ENCODE peak calls at places on chromosomes 12 and 14, in nine cellular contexts. R, Q, W, Y, E, O, P, Z and X are unnamed samples.

GRCh38 chr14:93023039-93023438 is 92.7 kb downstream of the ITPK1 start:
- DNase-seq in R (no peak), Q (no peak), W (no peak), Y (peak), E (no peak), O (no peak), P (no peak), Z (no peak), X (peak)

GRCh38 chr14:61346793-61347192 is 25.4 kb downstream of the PRKCH start:
- DNase-seq in R (no peak), Q (no peak), W (no peak), Y (peak), E (no peak), O (no peak), P (no peak), Z (no peak), X (no peak)

GRCh38 chr12:24759155-24759554 is 189.7 kb downstream of the BCAT1 start:
- DNase-seq in R (no peak), Q (no peak), W (peak), Y (no peak), E (no peak), O (no peak), P (peak), Z (no peak), X (no peak)

GRCh38 chr12:53236443-53237111 is 4.6 kb upstream of the RARG start:
- DNase-seq in R (no peak), Q (no peak), W (no peak), Y (no peak), E (no peak), O (no peak), P (no peak), Z (no peak), X (no peak)

GRCh38 chr12:47949441-47950341 is 13.7 kb upstream of the TMEM106C start:
- DNase-seq in R (peak), Q (peak), W (peak), Y (peak), E (peak), O (peak), P (peak), Z (peak), X (no peak)

GRCh38 chr14:22842211-22843122 is 6.1 kb downstream of the MMP14 start:
- DNase-seq in R (peak), Q (no peak), W (peak), Y (no peak), E (no peak), O (no peak), P (peak), Z (no peak), X (no peak)

GRCh38 chr12:76199808-76200207 is 115.3 kb upstream of the NAP1L1 start:
- DNase-seq in R (no peak), Q (no peak), W (peak), Y (no peak), E (no peak), O (no peak), P (peak), Z (peak), X (no peak)

GRCh38 chr14:39426605-39427004 is 5.6 kb downstream of the FBXO33 start:
- DNase-seq in R (no peak), Q (no peak), W (peak), Y (peak), E (no peak), O (no peak), P (peak), Z (peak), X (peak)

GRCh38 chr12:71321130-71321529 is 118.5 kb upstream of the LGR5 start:
- DNase-seq in R (no peak), Q (no peak), W (no peak), Y (no peak), E (no peak), O (no peak), P (no peak), Z (no peak), X (no peak)

GRCh38 chr14:102625564-102626296 is 33.3 kb downstream of the RCOR1 start:
- DNase-seq in R (no peak), Q (no peak), W (no peak), Y (no peak), E (no peak), O (no peak), P (no peak), Z (no peak), X (no peak)

GRCh38 chr14:22497144-22497423 is 91.9 kb downstream of the DAD1 start:
- DNase-seq in R (no peak), Q (no peak), W (no peak), Y (no peak), E (no peak), O (no peak), P (no peak), Z (no peak), X (no peak)

GRCh38 chr12:28563926-28564325 is 373.7 kb downstream of the CCDC91 start:
- DNase-seq in R (no peak), Q (no peak), W (peak), Y (no peak), E (no peak), O (no peak), P (peak), Z (no peak), X (no peak)

GRCh38 chr12:27711312-27711682 is 665 bp downstream of the MRPS35 start:
- DNase-seq in R (no peak), Q (no peak), W (no peak), Y (peak), E (no peak), O (no peak), P (no peak), Z (peak), X (peak)

DNA sequence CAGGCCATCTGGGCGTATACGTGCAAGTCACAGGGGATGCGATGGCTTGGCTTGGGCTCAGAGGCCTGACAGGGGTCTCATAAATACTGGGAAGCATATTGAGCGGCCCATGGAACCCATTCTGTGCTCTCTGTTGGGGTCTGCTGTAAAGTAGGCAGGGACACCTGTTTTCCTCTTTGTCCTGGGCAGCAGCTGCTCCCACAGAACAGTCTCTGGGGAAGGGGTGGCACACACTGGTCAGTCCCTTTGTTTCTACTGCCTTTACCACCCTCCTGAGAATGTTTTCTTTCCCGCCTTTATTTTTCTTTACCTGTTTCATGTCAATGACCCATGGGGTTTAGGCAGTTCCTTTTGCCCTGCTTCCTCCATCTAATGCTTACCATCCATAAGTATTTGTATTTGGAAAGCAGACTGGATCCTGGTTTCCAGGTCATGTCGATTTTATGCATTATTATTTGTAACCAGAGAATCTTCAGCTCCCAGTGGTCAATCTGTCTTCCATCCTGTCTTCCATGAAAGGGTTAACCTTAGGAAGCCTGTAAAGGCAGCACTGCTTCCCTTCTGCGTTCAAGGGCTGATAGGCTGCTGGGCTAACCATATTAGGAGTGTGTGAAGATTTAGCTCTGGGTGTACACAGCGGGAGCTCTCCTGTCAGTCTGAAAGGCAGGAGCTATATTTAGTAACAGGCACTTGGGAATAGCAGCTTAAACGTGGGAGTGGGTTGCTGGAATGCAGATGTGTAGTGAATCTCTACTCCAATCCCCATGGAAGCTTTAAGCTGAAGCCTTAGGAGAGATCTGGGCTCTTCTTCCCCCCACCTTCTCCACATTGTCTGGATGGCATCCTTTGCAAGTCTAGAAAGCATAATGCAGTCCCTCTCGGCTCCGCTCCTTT is 124.0 kb downstream of the DYRK2 start:
- DNase-seq in R (no peak), Q (no peak), W (peak), Y (no peak), E (no peak), O (no peak), P (peak), Z (peak), X (no peak)
- H3K4me3 ChIP-seq in R (no peak), Q (no peak), W (no peak), Y (no peak), E (peak), O (peak), P (no peak), Z (no peak), X (no peak)

DNA sequence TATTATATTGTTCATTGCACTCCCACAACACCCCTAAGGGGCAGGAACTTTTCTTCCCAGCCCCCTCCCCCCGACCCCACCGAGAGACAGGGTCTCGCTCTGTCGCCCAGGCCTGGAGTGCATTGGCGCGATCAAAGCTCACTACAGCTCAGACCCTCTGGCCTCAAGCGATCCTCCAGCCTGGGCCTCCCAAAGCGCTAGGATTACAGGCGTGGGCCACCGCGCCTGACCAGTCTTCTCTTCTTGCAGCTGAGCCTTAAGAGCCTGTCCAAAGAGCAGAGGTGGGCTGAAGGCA is 310 bp upstream of the UNG start:
- DNase-seq in R (no peak), Q (no peak), W (no peak), Y (no peak), E (no peak), O (no peak), P (no peak), Z (no peak), X (no peak)
- H3K4me3 ChIP-seq in R (peak), Q (peak), W (peak), Y (peak), E (peak), O (peak), P (peak), Z (peak), X (peak)

GRCh38 chr12:107903377-107904061 is 129.0 kb downstream of the ASCL4 start:
- DNase-seq in R (peak), Q (peak), W (peak), Y (peak), E (peak), O (peak), P (no peak), Z (peak), X (no peak)
- H3K4me3 ChIP-seq in R (peak), Q (peak), W (peak), Y (peak), E (peak), O (peak), P (no peak), Z (no peak), X (peak)

GRCh38 chr14:53375573-53375972 is 222.4 kb upstream of the DDHD1 start:
- DNase-seq in R (no peak), Q (no peak), W (no peak), Y (no peak), E (no peak), O (no peak), P (no peak), Z (no peak), X (no peak)
- H3K4me3 ChIP-seq in R (no peak), Q (no peak), W (no peak), Y (no peak), E (no peak), O (no peak), P (no peak), Z (no peak), X (no peak)

GRCh38 chr14:85483037-85483436 is 46.9 kb upstream of the FLRT2 start:
- DNase-seq in R (no peak), Q (no peak), W (peak), Y (no peak), E (no peak), O (no peak), P (peak), Z (no peak), X (no peak)
- H3K4me3 ChIP-seq in R (no peak), Q (no peak), W (no peak), Y (no peak), E (no peak), O (no peak), P (no peak), Z (no peak), X (no peak)

DNA sequence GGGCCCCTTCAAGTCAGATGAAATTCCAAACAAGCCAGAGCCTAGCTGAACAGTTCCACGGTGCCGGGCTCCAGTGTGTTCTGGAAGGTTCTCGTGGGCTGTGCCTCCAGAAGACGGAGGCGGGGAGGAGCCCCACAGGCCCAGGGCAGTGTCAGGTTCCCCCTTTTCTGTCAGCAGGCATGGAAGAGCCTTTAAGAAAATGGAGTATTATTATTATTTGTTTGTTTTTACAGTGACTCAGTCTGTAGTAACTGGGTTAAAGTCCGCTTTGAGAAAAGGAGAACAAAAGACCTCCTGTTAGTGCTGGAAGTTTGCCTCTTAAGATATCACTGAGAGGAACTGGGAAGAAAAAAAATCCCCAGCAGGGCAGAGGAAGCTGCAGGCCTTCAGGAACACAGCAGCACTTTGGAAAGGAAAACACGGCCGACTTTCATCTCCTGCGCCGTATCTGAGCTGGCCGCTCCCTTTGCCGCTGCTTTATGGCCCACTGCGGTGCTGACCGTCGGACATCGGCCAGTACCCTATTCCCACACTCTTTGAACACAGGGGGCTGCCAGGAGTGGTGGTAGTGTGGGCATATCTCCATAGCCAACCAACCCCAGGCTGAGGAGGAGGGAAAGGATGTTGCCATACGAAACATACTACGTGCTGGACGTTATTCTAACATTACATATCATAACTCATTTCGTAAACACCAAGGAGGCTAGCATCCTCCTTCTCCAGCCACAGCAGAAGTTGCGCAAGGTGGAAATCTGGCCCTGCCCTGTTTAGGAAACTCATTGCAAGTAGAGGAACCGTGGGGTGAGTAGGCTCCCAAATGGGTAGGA is 194.0 kb downstream of the ZFP36L1 start:
- DNase-seq in R (peak), Q (peak), W (peak), Y (peak), E (peak), O (peak), P (no peak), Z (peak), X (no peak)
- H3K4me3 ChIP-seq in R (no peak), Q (no peak), W (no peak), Y (peak), E (peak), O (no peak), P (no peak), Z (no peak), X (no peak)

GRCh38 chr12:125145196-125145595 is 80.0 kb downstream of the AACS start:
- DNase-seq in R (no peak), Q (no peak), W (peak), Y (no peak), E (no peak), O (no peak), P (peak), Z (no peak), X (no peak)

GRCh38 chr12:125151284-125151683 is 86.0 kb downstream of the AACS start:
- DNase-seq in R (no peak), Q (no peak), W (no peak), Y (no peak), E (no peak), O (no peak), P (no peak), Z (no peak), X (no peak)

GRCh38 chr12:125152463-125152862 is 87.2 kb downstream of the AACS start:
- DNase-seq in R (no peak), Q (no peak), W (no peak), Y (no peak), E (no peak), O (no peak), P (no peak), Z (no peak), X (no peak)

GRCh38 chr12:125148316-125148715 is 83.1 kb downstream of the AACS start:
- DNase-seq in R (no peak), Q (no peak), W (no peak), Y (no peak), E (no peak), O (no peak), P (no peak), Z (no peak), X (no peak)

GRCh38 chr12:125149160-125150108 is 84.2 kb downstream of the AACS start:
- DNase-seq in R (no peak), Q (no peak), W (no peak), Y (no peak), E (no peak), O (no peak), P (no peak), Z (no peak), X (no peak)
- H3K4me3 ChIP-seq in R (no peak), Q (no peak), W (no peak), Y (no peak), E (no peak), O (no peak), P (no peak), Z (no peak), X (no peak)

DNA sequence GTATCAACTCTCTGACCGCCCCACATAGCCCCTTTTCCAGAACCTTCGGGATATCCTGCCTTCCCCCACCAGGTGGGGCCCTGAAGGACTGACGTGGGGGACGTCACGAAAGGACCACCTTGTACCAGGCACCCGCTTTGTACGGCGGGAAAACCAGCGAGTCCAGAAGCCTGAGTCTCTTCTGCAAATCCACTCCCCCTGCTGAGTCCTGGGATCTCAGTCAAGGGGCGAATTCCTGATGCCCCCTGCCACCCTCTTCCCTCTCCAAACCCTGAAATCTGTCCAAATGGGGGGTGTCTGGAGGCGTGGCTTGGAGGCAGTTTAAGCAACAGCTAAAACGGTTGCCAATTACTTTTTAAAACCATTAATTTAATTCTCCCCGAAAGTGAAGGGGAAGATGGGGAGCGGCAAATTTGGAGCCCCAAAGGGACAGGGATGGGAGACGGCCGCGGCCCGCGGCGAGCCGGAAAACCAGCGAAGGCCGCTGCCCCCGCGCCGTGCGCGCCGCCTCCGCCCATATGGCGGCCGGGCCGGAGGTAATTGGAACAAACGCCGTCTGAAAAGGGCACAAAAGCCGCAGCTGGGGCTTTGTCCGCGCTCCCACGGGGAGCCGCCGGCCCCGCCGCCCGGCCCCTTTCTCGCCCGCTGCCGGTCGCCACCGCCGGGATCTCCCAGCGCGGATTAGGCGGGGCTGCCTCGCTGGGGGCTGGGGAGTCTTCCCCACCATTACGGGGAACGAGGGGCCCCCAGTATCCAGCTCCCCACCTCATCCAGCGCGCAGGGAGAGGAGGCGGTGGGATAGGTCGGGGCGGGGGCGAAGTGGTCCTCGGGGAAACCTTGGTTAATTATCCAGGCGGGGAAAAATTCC is 6.6 kb downstream of the LHX5 start:
- DNase-seq in R (no peak), Q (no peak), W (no peak), Y (no peak), E (no peak), O (no peak), P (no peak), Z (no peak), X (no peak)
- H3K4me3 ChIP-seq in R (no peak), Q (no peak), W (peak), Y (peak), E (peak), O (peak), P (no peak), Z (no peak), X (no peak)

DNA sequence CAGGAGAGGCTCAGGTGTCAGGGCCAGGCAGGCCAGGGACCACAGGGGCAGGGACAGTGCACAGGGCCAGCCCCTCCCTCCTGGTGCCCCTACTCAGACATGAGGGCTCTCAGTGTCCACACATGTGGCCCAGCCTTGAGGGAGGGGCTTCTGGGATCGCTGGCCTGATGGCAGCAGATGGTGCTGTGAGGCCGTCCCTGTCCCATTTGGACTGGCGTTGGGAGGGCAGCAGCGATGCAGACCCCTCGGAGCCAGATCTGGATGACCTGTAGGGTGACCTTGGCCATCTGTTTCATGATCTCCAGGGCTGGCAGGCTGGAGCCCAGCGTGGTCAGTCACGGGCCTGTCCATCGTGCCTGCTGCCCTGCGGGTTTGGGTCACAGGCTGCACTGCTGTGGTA is 377.6 kb downstream of the TMEM121 start:
- DNase-seq in R (no peak), Q (no peak), W (no peak), Y (no peak), E (no peak), O (no peak), P (no peak), Z (no peak), X (no peak)
- H3K4me3 ChIP-seq in R (no peak), Q (no peak), W (no peak), Y (no peak), E (no peak), O (no peak), P (no peak), Z (no peak), X (no peak)

GRCh38 chr12:32273063-32273521 is 126.3 kb upstream of the FGD4 start:
- DNase-seq in R (no peak), Q (peak), W (peak), Y (peak), E (no peak), O (no peak), P (no peak), Z (peak), X (no peak)
- H3K4me3 ChIP-seq in R (no peak), Q (no peak), W (no peak), Y (no peak), E (no peak), O (no peak), P (no peak), Z (no peak), X (no peak)